ENCODE peak calls at places on chromosomes 4 and X, in four cellular contexts. One of them, this sample, is unnamed.

GRCh38 chr4:4256799-4257198 is 8.8 kb upstream of the TMEM128 start:
- DNase-seq in neural crest cell: no peak
- DNase-seq in coronary artery: no peak
- DNase-seq in BJ: no peak
- DNase-seq in this sample: no peak

GRCh38 chr4:47551682-47552081 is 66.6 kb downstream of the ATP10D start:
- DNase-seq in neural crest cell: no peak
- DNase-seq in coronary artery: no peak
- DNase-seq in BJ: no peak
- DNase-seq in this sample: no peak

GRCh38 chr4:165208741-165209388 is 1.5 kb downstream of the KLHL2 start:
- DNase-seq in neural crest cell: no peak
- DNase-seq in coronary artery: no peak
- DNase-seq in BJ: no peak
- DNase-seq in this sample: no peak

GRCh38 chr4:144591401-144591800 is 54.6 kb upstream of the HHIP start:
- DNase-seq in neural crest cell: no peak
- DNase-seq in coronary artery: no peak
- DNase-seq in BJ: no peak
- DNase-seq in this sample: no peak

GRCh38 chr4:55364691-55365346 is 18.8 kb downstream of the SRD5A3 start:
- DNase-seq in neural crest cell: no peak
- DNase-seq in coronary artery: no peak
- DNase-seq in BJ: no peak
- DNase-seq in this sample: no peak

GRCh38 chr4:9762823-9763475 is 18.5 kb upstream of the DRD5 start:
- DNase-seq in neural crest cell: peak
- DNase-seq in coronary artery: no peak
- DNase-seq in BJ: no peak
- DNase-seq in this sample: peak

GRCh38 chrX:150256297-150256650 is 106.8 kb upstream of the MAMLD1 start:
- DNase-seq in neural crest cell: no peak
- DNase-seq in coronary artery: peak
- DNase-seq in BJ: no peak
- DNase-seq in this sample: no peak

GRCh38 chr4:182083681-182084410 is 159.4 kb upstream of the TENM3 start:
- DNase-seq in neural crest cell: no peak
- DNase-seq in coronary artery: no peak
- DNase-seq in BJ: no peak
- DNase-seq in this sample: no peak

GRCh38 chrX:47232803-47233332 is at the start of gene USP11:
- DNase-seq in neural crest cell: peak
- DNase-seq in coronary artery: peak
- DNase-seq in BJ: no peak
- DNase-seq in this sample: peak

GRCh38 chr4:121155893-121156292 is 8.2 kb downstream of the TNIP3 start:
- DNase-seq in neural crest cell: no peak
- DNase-seq in coronary artery: no peak
- DNase-seq in BJ: peak
- DNase-seq in this sample: no peak

GRCh38 chrX:13899607-13900006 is 82.7 kb upstream of the GPM6B start:
- DNase-seq in neural crest cell: no peak
- DNase-seq in coronary artery: no peak
- DNase-seq in BJ: peak
- DNase-seq in this sample: no peak

GRCh38 chr4:87117730-87118075 is 102.7 kb downstream of the KLHL8 start:
- DNase-seq in neural crest cell: no peak
- DNase-seq in coronary artery: no peak
- DNase-seq in BJ: no peak
- DNase-seq in this sample: no peak

GRCh38 chrX:85859426-85859825 is 187.9 kb downstream of the CHM start:
- DNase-seq in neural crest cell: no peak
- DNase-seq in coronary artery: no peak
- DNase-seq in BJ: no peak
- DNase-seq in this sample: no peak

GRCh38 chr4:56241500-56241899 is 145.8 kb downstream of the AASDH start:
- DNase-seq in neural crest cell: no peak
- DNase-seq in coronary artery: no peak
- DNase-seq in BJ: no peak
- DNase-seq in this sample: no peak

GRCh38 chrX:44669626-44670025 is 127.0 kb upstream of the FUNDC1 start:
- DNase-seq in neural crest cell: no peak
- DNase-seq in coronary artery: no peak
- DNase-seq in BJ: no peak
- DNase-seq in this sample: no peak

GRCh38 chrX:110118535-110118934 is 115.6 kb downstream of the TMEM164 start:
- DNase-seq in neural crest cell: no peak
- DNase-seq in coronary artery: no peak
- DNase-seq in BJ: no peak
- DNase-seq in this sample: no peak

GRCh38 chr4:93084599-93085305 is 743.8 kb upstream of the ATOH1 start:
- DNase-seq in neural crest cell: no peak
- DNase-seq in coronary artery: no peak
- DNase-seq in BJ: no peak
- DNase-seq in this sample: peak

GRCh38 chr4:78776031-78776728 is at the start of gene BMP2K:
- DNase-seq in neural crest cell: peak
- DNase-seq in coronary artery: peak
- DNase-seq in BJ: no peak
- DNase-seq in this sample: peak

GRCh38 chr4:93659629-93660028 is 168.9 kb upstream of the ATOH1 start:
- DNase-seq in neural crest cell: no peak
- DNase-seq in coronary artery: no peak
- DNase-seq in BJ: no peak
- DNase-seq in this sample: no peak

GRCh38 chrX:5054852-5055251 is 1173.8 kb downstream of the NLGN4X start:
- DNase-seq in neural crest cell: no peak
- DNase-seq in coronary artery: no peak
- DNase-seq in BJ: no peak
- DNase-seq in this sample: no peak

GRCh38 chr4:152065545-152065944 is 304.7 kb upstream of the GATB start:
- DNase-seq in neural crest cell: no peak
- DNase-seq in coronary artery: no peak
- DNase-seq in BJ: no peak
- DNase-seq in this sample: no peak

GRCh38 chrX:20347486-20347885 is 80.8 kb upstream of the RPS6KA3 start:
- DNase-seq in neural crest cell: no peak
- DNase-seq in coronary artery: no peak
- DNase-seq in BJ: no peak
- DNase-seq in this sample: no peak

GRCh38 chrX:99752776-99753175 is 657.3 kb downstream of the PCDH19 start:
- DNase-seq in neural crest cell: no peak
- DNase-seq in coronary artery: no peak
- DNase-seq in BJ: no peak
- DNase-seq in this sample: no peak

GRCh38 chr4:113604955-113605354 is 156.6 kb downstream of the CAMK2D start:
- DNase-seq in neural crest cell: no peak
- DNase-seq in coronary artery: no peak
- DNase-seq in BJ: no peak
- DNase-seq in this sample: no peak

GRCh38 chr4:973431-974397 is at the start of gene DGKQ:
- DNase-seq in neural crest cell: peak
- DNase-seq in coronary artery: peak
- DNase-seq in BJ: no peak
- DNase-seq in this sample: peak

GRCh38 chr4:168028568-168028967 is 63.8 kb upstream of the ANXA10 start:
- DNase-seq in neural crest cell: no peak
- DNase-seq in coronary artery: no peak
- DNase-seq in BJ: no peak
- DNase-seq in this sample: no peak

GRCh38 chr4:137510866-137511265 is 21.4 kb downstream of the PCDH18 start:
- DNase-seq in neural crest cell: no peak
- DNase-seq in coronary artery: no peak
- DNase-seq in BJ: peak
- DNase-seq in this sample: no peak

GRCh38 chr4:110475881-110476818 is at the start of gene ENPEP:
- DNase-seq in neural crest cell: no peak
- DNase-seq in coronary artery: peak
- DNase-seq in BJ: no peak
- DNase-seq in this sample: no peak

GRCh38 chr4:70704333-70705145 is 16.2 kb downstream of the UTP3 start:
- DNase-seq in neural crest cell: peak
- DNase-seq in coronary artery: peak
- DNase-seq in BJ: no peak
- DNase-seq in this sample: peak

GRCh38 chr4:65007841-65008439 is 598.7 kb upstream of the TECRL start:
- DNase-seq in neural crest cell: peak
- DNase-seq in coronary artery: no peak
- DNase-seq in BJ: no peak
- DNase-seq in this sample: no peak

GRCh38 chr4:137660211-137660610 is 127.9 kb upstream of the PCDH18 start:
- DNase-seq in neural crest cell: no peak
- DNase-seq in coronary artery: no peak
- DNase-seq in BJ: no peak
- DNase-seq in this sample: no peak

GRCh38 chr4:86976801-86977485 is 42.1 kb downstream of the AFF1 start:
- DNase-seq in neural crest cell: no peak
- DNase-seq in coronary artery: no peak
- DNase-seq in BJ: no peak
- DNase-seq in this sample: no peak

GRCh38 chr4:157886650-157887049 is 286.2 kb downstream of the GASK1B start:
- DNase-seq in neural crest cell: no peak
- DNase-seq in coronary artery: no peak
- DNase-seq in BJ: no peak
- DNase-seq in this sample: no peak

GRCh38 chrX:2484721-2485459 is 15.9 kb downstream of the DHRSX start:
- DNase-seq in neural crest cell: no peak
- DNase-seq in coronary artery: no peak
- DNase-seq in BJ: no peak
- DNase-seq in this sample: no peak

GRCh38 chrX:71953946-71954345 is 43.3 kb downstream of the NHSL2 start:
- DNase-seq in neural crest cell: no peak
- DNase-seq in coronary artery: no peak
- DNase-seq in BJ: no peak
- DNase-seq in this sample: no peak

GRCh38 chrX:102604327-102604726 is 5.0 kb downstream of the ARMCX5 start:
- DNase-seq in neural crest cell: no peak
- DNase-seq in coronary artery: no peak
- DNase-seq in BJ: no peak
- DNase-seq in this sample: no peak

GRCh38 chr4:78551420-78552351 is at the start of gene ANXA3:
- DNase-seq in neural crest cell: peak
- DNase-seq in coronary artery: no peak
- DNase-seq in BJ: no peak
- DNase-seq in this sample: peak

GRCh38 chr4:85734446-85734845 is 259.5 kb downstream of the ARHGAP24 start:
- DNase-seq in neural crest cell: no peak
- DNase-seq in coronary artery: no peak
- DNase-seq in BJ: no peak
- DNase-seq in this sample: no peak

GRCh38 chr4:117560329-117560728 is 474.0 kb upstream of the NDST3 start:
- DNase-seq in neural crest cell: no peak
- DNase-seq in coronary artery: no peak
- DNase-seq in BJ: no peak
- DNase-seq in this sample: no peak

GRCh38 chr4:61911313-61911756 is 711.2 kb downstream of the ADGRL3 start:
- DNase-seq in neural crest cell: no peak
- DNase-seq in coronary artery: no peak
- DNase-seq in BJ: no peak
- DNase-seq in this sample: no peak

GRCh38 chr4:25760048-25760447 is 102.7 kb downstream of the SEL1L3 start:
- DNase-seq in neural crest cell: no peak
- DNase-seq in coronary artery: no peak
- DNase-seq in BJ: no peak
- DNase-seq in this sample: no peak

GRCh38 chr4:25760518-25761157 is 102.2 kb downstream of the SEL1L3 start:
- DNase-seq in neural crest cell: no peak
- DNase-seq in coronary artery: no peak
- DNase-seq in BJ: no peak
- DNase-seq in this sample: no peak

GRCh38 chr4:25757452-25757851 is 101.8 kb downstream of the SLC34A2 start:
- DNase-seq in neural crest cell: no peak
- DNase-seq in coronary artery: no peak
- DNase-seq in BJ: no peak
- DNase-seq in this sample: no peak

GRCh38 chr4:25756503-25756902 is 100.9 kb downstream of the SLC34A2 start:
- DNase-seq in neural crest cell: no peak
- DNase-seq in coronary artery: no peak
- DNase-seq in BJ: no peak
- DNase-seq in this sample: no peak

GRCh38 chr4:25759101-25759500 is 103.5 kb downstream of the SLC34A2 start:
- DNase-seq in neural crest cell: no peak
- DNase-seq in coronary artery: no peak
- DNase-seq in BJ: no peak
- DNase-seq in this sample: no peak
- TF ChIP-seq CTCF in neural crest cell: no peak
- TF ChIP-seq CTCF in coronary artery: no peak
- TF ChIP-seq CTCF in BJ: no peak
- TF ChIP-seq CTCF in this sample: no peak

DNA sequence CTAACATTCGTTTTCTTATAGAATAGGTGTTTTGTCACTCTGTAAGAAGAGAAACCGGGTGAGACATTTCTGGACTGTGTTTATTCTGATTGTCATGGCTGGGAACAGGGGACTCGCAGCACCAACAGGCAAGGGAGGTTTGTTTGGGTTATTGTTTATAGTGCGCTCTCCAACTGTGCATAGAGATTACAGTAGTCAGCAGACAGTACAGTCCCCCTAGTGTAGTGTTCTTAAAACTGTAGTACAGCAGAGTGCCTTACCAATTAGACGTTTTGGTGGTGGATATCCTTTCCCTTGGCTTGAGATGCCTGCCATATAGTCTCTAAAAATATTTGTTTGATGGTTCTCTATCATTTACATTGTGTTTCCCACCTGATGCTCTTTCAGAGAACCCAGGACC is 782 bp upstream of the RNF150 start:
- DNase-seq in neural crest cell: no peak
- DNase-seq in coronary artery: no peak
- DNase-seq in BJ: no peak
- DNase-seq in this sample: no peak
- TF ChIP-seq CTCF in neural crest cell: no peak
- TF ChIP-seq CTCF in coronary artery: no peak
- TF ChIP-seq CTCF in BJ: peak
- TF ChIP-seq CTCF in this sample: no peak

GRCh38 chr4:44632089-44632488 is 19.3 kb downstream of the YIPF7 start:
- DNase-seq in neural crest cell: no peak
- DNase-seq in coronary artery: no peak
- DNase-seq in BJ: no peak
- DNase-seq in this sample: no peak
- TF ChIP-seq CTCF in neural crest cell: peak
- TF ChIP-seq CTCF in coronary artery: no peak
- TF ChIP-seq CTCF in BJ: no peak
- TF ChIP-seq CTCF in this sample: peak

GRCh38 chr4:125736057-125736456 is 421.3 kb downstream of the FAT4 start:
- DNase-seq in neural crest cell: no peak
- DNase-seq in coronary artery: no peak
- DNase-seq in BJ: no peak
- DNase-seq in this sample: no peak
- TF ChIP-seq CTCF in neural crest cell: no peak
- TF ChIP-seq CTCF in coronary artery: no peak
- TF ChIP-seq CTCF in BJ: peak
- TF ChIP-seq CTCF in this sample: no peak